ENCODE peak calls at places on chromosomes 12 and 14, in ten cellular contexts. N is fibroblast of lung, G is heart right ventricle, R is RWPE2, I is K562, F is H9, O is suprapubic skin, Y is pancreas, V is lower lobe of right lung, S is sigmoid colon. C is an unnamed sample. For H3K27me3 and H3K4me1, the result is how much of the 10 kb centered on the place peaks cover.

GRCh38 chr14:65356327-65356836 is 56.1 kb upstream of the FUT8 start:
- DNase-seq in I (no peak), Y (no peak), R (peak), G (no peak), O (no peak), F (peak), V (no peak), N (peak), S (no peak), C (no peak)

GRCh38 chr12:97960225-97960624 is 497.6 kb downstream of the RMST start:
- DNase-seq in R (no peak), N (no peak), G (no peak), V (no peak), F (peak), O (no peak), S (no peak), I (no peak), Y (no peak), C (no peak)

GRCh38 chr12:31890295-31891285 is 68.6 kb upstream of the RESF1 start:
- DNase-seq in N (no peak), G (no peak), V (no peak), Y (no peak), S (no peak), R (no peak), I (no peak), O (no peak), F (no peak), C (no peak)

GRCh38 chr12:53935562-53936341 is 2.9 kb upstream of the HOXC13 start:
- DNase-seq in G (no peak), R (no peak), S (no peak), O (no peak), Y (no peak), I (no peak), F (no peak), V (no peak), N (no peak), C (no peak)

GRCh38 chr12:66290716-66291200 is 11.5 kb upstream of the HELB start:
- DNase-seq in F (no peak), R (no peak), S (no peak), N (no peak), Y (no peak), O (no peak), I (no peak), V (no peak), G (no peak), C (no peak)

GRCh38 chr12:131218291-131219172 is 264.8 kb downstream of the ADGRD1 start:
- DNase-seq in F (peak), S (no peak), G (no peak), O (no peak), I (peak), Y (no peak), N (no peak), R (no peak), V (no peak), C (no peak)

GRCh38 chr12:38906482-38907170 is 1.2 kb upstream of the CPNE8 start:
- DNase-seq in V (peak), O (peak), S (peak), I (peak), R (peak), G (peak), F (peak), N (peak), Y (peak), C (peak)

GRCh38 chr14:78170203-78170602 is at the start of gene NRXN3:
- DNase-seq in Y (no peak), F (peak), S (no peak), N (no peak), I (no peak), O (no peak), G (no peak), V (no peak), R (no peak), C (no peak)

GRCh38 chr12:69497308-69498026 is 27.3 kb downstream of the FRS2 start:
- DNase-seq in I (no peak), F (no peak), O (no peak), Y (no peak), N (peak), R (no peak), S (no peak), G (no peak), V (no peak), C (no peak)

GRCh38 chr12:46959484-46959883 is 119.9 kb upstream of the PCED1B start:
- DNase-seq in Y (no peak), R (no peak), O (no peak), F (no peak), V (no peak), N (peak), G (no peak), I (no peak), S (no peak), C (no peak)

GRCh38 chr12:30570206-30570890 is 125.3 kb downstream of the IPO8 start:
- DNase-seq in S (no peak), Y (no peak), F (no peak), R (no peak), N (peak), G (no peak), V (no peak), I (no peak), O (no peak), C (no peak)

GRCh38 chr14:100902295-100902694 is 1.2 kb downstream of the RTL1 start:
- DNase-seq in N (no peak), R (no peak), F (peak), G (no peak), O (no peak), Y (peak), V (no peak), I (peak), S (peak), C (no peak)

GRCh38 chr14:101504096-101504948 is 57.0 kb upstream of the DIO3 start:
- DNase-seq in Y (no peak), G (no peak), R (peak), F (peak), O (peak), I (no peak), S (peak), V (peak), N (no peak), C (peak)

GRCh38 chr12:103249614-103250013 is 246.2 kb downstream of the C12orf42 start:
- DNase-seq in O (no peak), G (no peak), V (no peak), N (no peak), Y (no peak), S (no peak), I (no peak), R (no peak), F (no peak), C (no peak)

GRCh38 chr14:38290601-38291190 is 34.8 kb upstream of the CLEC14A start:
- DNase-seq in F (no peak), Y (no peak), R (no peak), O (no peak), G (no peak), N (peak), V (no peak), I (no peak), S (no peak), C (no peak)

GRCh38 chr12:106418970-106419369 is 61.4 kb downstream of the POLR3B start:
- DNase-seq in O (no peak), N (no peak), F (no peak), I (no peak), R (no peak), S (no peak), V (no peak), Y (no peak), G (no peak), C (no peak)

GRCh38 chr12:131642101-131642540 is 68.8 kb upstream of the SFSWAP start:
- DNase-seq in G (no peak), O (no peak), I (peak), V (no peak), Y (no peak), S (no peak), F (peak), R (no peak), N (no peak), C (no peak)

GRCh38 chr12:119869720-119870119 is 7.4 kb downstream of the CIT start:
- DNase-seq in Y (no peak), N (peak), G (no peak), F (no peak), V (no peak), S (no peak), I (peak), O (no peak), R (peak), C (no peak)

GRCh38 chr12:70985850-70986249 is 65.3 kb upstream of the PTPRR start:
- DNase-seq in I (no peak), Y (no peak), O (no peak), G (no peak), N (peak), S (no peak), V (no peak), F (no peak), R (no peak), C (no peak)

GRCh38 chr12:108821407-108822397 is 35.7 kb downstream of the SSH1 start:
- DNase-seq in Y (no peak), I (no peak), G (no peak), O (no peak), F (no peak), N (no peak), S (no peak), R (no peak), V (peak), C (no peak)

GRCh38 chr14:78228702-78229327 is 58.6 kb downstream of the NRXN3 start:
- DNase-seq in S (no peak), I (no peak), R (no peak), F (no peak), O (no peak), V (no peak), G (no peak), Y (no peak), N (no peak), C (no peak)

GRCh38 chr14:38412654-38413053 is 156.8 kb upstream of the CLEC14A start:
- DNase-seq in O (no peak), G (peak), S (no peak), R (no peak), N (no peak), Y (no peak), F (no peak), V (no peak), I (no peak), C (no peak)

GRCh38 chr12:51992246-51992645 is 14.5 kb upstream of the TAMALIN start:
- DNase-seq in V (no peak), Y (no peak), F (no peak), G (no peak), O (no peak), N (no peak), I (no peak), R (no peak), S (no peak), C (no peak)

GRCh38 chr12:52182898-52183543 is 8.8 kb downstream of the KRT80 start:
- DNase-seq in S (no peak), G (no peak), I (no peak), N (no peak), V (no peak), R (no peak), Y (no peak), F (no peak), O (no peak), C (no peak)

GRCh38 chr12:31326689-31327659 is 1.0 kb upstream of the SINHCAF start:
- DNase-seq in I (no peak), V (no peak), R (no peak), S (no peak), N (peak), Y (no peak), F (no peak), G (no peak), O (no peak), C (no peak)

GRCh38 chr14:95487669-95488084 is 28.8 kb downstream of the SYNE3 start:
- DNase-seq in R (no peak), N (no peak), S (no peak), V (no peak), Y (no peak), O (no peak), F (no peak), I (no peak), G (no peak), C (no peak)

GRCh38 chr12:30169839-30170591 is 386.3 kb upstream of the TMTC1 start:
- DNase-seq in N (no peak), G (no peak), F (peak), V (no peak), R (no peak), S (no peak), Y (no peak), O (no peak), I (no peak), C (no peak)

GRCh38 chr14:68471029-68471963 is 321.6 kb downstream of the ZFP36L1 start:
- DNase-seq in Y (peak), F (peak), O (no peak), R (no peak), V (no peak), G (no peak), S (no peak), N (no peak), I (no peak), C (no peak)

GRCh38 chr14:82796081-82796480 is 1262.4 kb upstream of the SEL1L start:
- DNase-seq in F (no peak), I (no peak), N (no peak), R (no peak), Y (no peak), G (no peak), O (no peak), V (no peak), S (no peak), C (no peak)

GRCh38 chr12:120110550-120111501 is 5.7 kb downstream of the RAB35 start:
- DNase-seq in S (peak), G (peak), O (no peak), V (peak), I (no peak), F (peak), Y (no peak), N (no peak), R (no peak), C (no peak)

GRCh38 chr14:104610749-104611310 is 6.3 kb upstream of the TMEM179 start:
- DNase-seq in G (no peak), S (no peak), F (no peak), I (no peak), R (peak), O (no peak), Y (no peak), N (no peak), V (no peak), C (no peak)

GRCh38 chr12:49805409-49805808 is 22.8 kb downstream of the NCKAP5L start:
- DNase-seq in Y (no peak), G (no peak), I (no peak), R (no peak), F (no peak), O (no peak), V (no peak), N (no peak), S (no peak), C (no peak)

GRCh38 chr12:57477710-57478681 is 1.7 kb downstream of the ARHGAP9 start:
- DNase-seq in R (no peak), Y (no peak), S (no peak), N (no peak), F (no peak), I (peak), O (no peak), V (no peak), G (no peak), C (no peak)

GRCh38 chr14:92495041-92495440 is 18.5 kb upstream of the RIN3 start:
- DNase-seq in N (no peak), O (no peak), R (peak), I (no peak), V (no peak), Y (no peak), S (no peak), G (no peak), F (no peak), C (no peak)

GRCh38 chr12:55725556-55725955 is 3.3 kb downstream of the CD63 start:
- DNase-seq in F (no peak), O (no peak), S (peak), G (no peak), N (no peak), I (no peak), V (no peak), R (no peak), Y (no peak), C (no peak)

GRCh38 chr12:49806877-49807276 is 21.3 kb downstream of the NCKAP5L start:
- DNase-seq in V (no peak), Y (no peak), I (no peak), G (no peak), N (no peak), F (no peak), S (no peak), R (no peak), O (no peak), C (no peak)

GRCh38 chr14:96077983-96078686 is 39.0 kb downstream of the C14orf132 start:
- DNase-seq in I (no peak), F (no peak), S (peak), G (no peak), N (no peak), R (peak), V (peak), O (no peak), Y (no peak), C (no peak)

GRCh38 chr12:111330800-111331752 is 37.8 kb downstream of the PHETA1 start:
- DNase-seq in S (no peak), F (no peak), Y (no peak), N (peak), V (no peak), R (no peak), I (peak), G (no peak), O (no peak), C (no peak)

DNA sequence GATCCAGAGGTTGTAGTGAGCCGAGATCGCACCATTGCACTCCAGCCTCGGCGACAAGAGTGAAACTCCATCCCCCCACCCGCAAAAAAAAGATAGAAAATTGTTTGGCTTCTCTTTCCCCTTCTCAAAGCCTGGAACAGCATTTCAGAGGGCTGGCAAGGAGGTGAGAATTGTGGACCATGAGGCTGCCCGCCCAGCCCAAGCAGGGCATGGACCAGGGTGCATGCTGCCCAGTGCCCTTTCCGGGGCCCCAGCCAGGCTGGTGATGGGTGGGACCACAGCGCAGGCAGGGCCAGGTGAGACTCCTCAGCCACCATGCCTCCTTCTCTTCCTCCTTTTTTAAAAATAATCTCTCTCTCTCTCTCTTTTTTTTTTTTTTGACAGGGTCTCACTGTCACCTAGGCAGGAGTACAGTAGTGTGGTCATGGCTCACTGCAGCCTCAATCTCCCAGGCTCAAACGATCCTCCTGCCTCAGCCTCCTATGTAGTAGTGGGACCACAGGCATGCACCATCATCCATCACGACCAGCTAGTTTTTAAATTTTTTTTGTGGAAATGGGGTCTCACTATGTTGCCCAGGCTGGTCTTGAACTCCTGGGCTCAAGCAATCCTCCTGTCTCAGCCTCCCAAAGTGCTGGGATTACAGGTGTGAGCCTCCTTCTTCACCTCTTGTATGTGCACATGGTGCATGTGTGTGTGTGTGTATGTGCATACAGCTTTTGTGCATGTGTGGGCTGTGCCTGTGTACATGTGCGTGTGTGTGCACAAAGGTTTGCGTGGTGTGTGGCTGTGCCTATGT is 22.2 kb downstream of the SYNDIG1L start:
- DNase-seq in R (peak), V (peak), I (no peak), Y (no peak), G (no peak), F (no peak), O (peak), S (no peak), N (no peak), C (no peak)
- H3K27me3 ChIP-seq in R (under half), V (under half), I (under half), Y (under half), G (under half), F (under half), O (under half), S (under half), N (under half), C (under half)

GRCh38 chr14:61269321-61270083 is 11.6 kb downstream of the TMEM30B start:
- DNase-seq in F (peak), S (peak), I (peak), R (no peak), N (peak), G (peak), O (peak), Y (peak), V (peak), C (peak)
- H3K4me1 ChIP-seq in F (under half), S (under half), I (under half), R (under half), N (under half), G (under half), O (under half), Y (under half), V (under half), C (under half)

DNA sequence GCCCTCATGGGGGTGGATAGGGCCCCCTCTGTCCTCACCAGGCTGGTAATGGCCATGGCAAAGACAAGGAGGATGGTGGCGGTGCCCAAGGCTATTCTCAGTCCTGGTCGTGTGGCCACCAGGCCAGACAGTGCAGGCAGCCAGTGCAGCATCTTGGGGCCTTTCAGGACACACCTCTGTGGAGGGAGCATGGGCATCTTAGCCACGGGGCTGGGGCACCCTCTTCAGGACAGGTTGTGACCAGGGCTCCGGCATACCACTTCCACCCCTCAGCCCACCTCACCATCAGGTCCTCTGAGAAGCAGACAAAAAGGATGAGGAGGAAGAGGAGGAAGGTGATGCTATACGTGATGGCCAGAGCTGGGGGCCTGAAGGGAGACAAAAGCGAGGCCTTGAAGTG is 10.8 kb downstream of the ADCY4 start:
- DNase-seq in F (no peak), S (no peak), Y (no peak), I (no peak), R (no peak), G (no peak), O (no peak), N (no peak), V (peak), C (no peak)
- H3K27me3 ChIP-seq in F (under half), S (under half), Y (under half), I (under half), R (under half), G (under half), O (under half), N (under half), V (under half), C (under half)

GRCh38 chr12:772056-772697 is 19.8 kb downstream of the WNK1 start:
- DNase-seq in Y (no peak), S (no peak), V (no peak), N (no peak), R (no peak), O (no peak), I (no peak), F (no peak), G (no peak), C (no peak)
- H3K4me1 ChIP-seq in Y (under half), S (under half), V (half or more), N (under half), R (under half), O (under half), I (under half), F (under half), G (half or more), C (under half)

DNA sequence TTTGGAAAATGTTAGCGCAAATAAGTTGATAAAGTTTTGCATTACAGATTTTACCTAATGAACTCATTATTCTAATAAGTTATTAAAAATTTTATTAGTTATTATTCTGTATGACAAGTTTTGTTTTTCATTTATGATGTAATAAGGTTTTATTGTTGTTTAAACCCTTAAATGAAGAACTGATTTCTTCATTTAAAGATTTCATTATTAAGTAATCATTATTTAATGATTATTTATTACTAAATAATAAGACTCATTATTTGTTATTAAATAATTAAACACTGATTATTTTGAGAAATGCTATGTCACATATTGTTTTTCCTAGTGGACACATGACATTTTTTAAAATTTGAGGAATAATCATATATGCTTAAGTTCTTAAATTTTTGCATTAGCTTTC is 34.2 kb downstream of the USP15 start:
- DNase-seq in O (no peak), G (no peak), I (no peak), Y (no peak), N (no peak), R (no peak), F (no peak), S (no peak), V (no peak), C (no peak)
- H3K27me3 ChIP-seq in O (under half), G (under half), I (under half), Y (under half), N (under half), R (under half), F (under half), S (under half), V (under half), C (under half)

GRCh38 chr12:27549231-27549800 is 25.3 kb downstream of the PPFIBP1 start:
- DNase-seq in R (no peak), S (no peak), F (no peak), N (peak), O (no peak), G (no peak), Y (no peak), I (no peak), V (no peak), C (no peak)

GRCh38 chr12:27551172-27551840 is 27.3 kb downstream of the PPFIBP1 start:
- DNase-seq in V (no peak), R (no peak), I (no peak), G (no peak), S (no peak), Y (no peak), O (no peak), N (peak), F (no peak), C (no peak)

GRCh38 chr12:27550653-27550975 is 26.6 kb downstream of the PPFIBP1 start:
- DNase-seq in Y (no peak), N (peak), O (no peak), I (no peak), G (no peak), R (no peak), F (no peak), S (no peak), V (no peak), C (no peak)

GRCh38 chr12:27548301-27549199 is 24.5 kb downstream of the PPFIBP1 start:
- DNase-seq in R (no peak), G (no peak), S (no peak), N (no peak), F (no peak), I (no peak), V (no peak), O (no peak), Y (no peak), C (no peak)

GRCh38 chr12:27549801-27550652 is 26.0 kb downstream of the PPFIBP1 start:
- DNase-seq in O (peak), R (peak), G (peak), I (peak), N (peak), V (peak), F (peak), Y (peak), S (peak), C (peak)
- H3K4me1 ChIP-seq in O (half or more), R (under half), G (half or more), I (under half), N (under half), V (half or more), F (under half), Y (under half), S (under half), C (under half)